ENCODE peak calls at places on chromosomes 1 and 21, in ten cellular contexts. H is substantia nigra; T is HFF-Myc; M is NCI-H1694; I is GM10248; Y is HuH-7.5; A is AG09319; C is naive thymus-derived CD4-positive, alpha-beta T cell; Z is AG10803; X is dermis blood vessel endothelial cell. P is an unnamed sample.

GRCh38 chr1:228742535-228742934 is 7.3 kb downstream of the RHOU start:
- DNase-seq in H (no peak), T (no peak), M (no peak), I (no peak), Y (no peak), A (no peak), C (no peak), Z (no peak), X (no peak), P (no peak)

GRCh38 chr1:154998818-154999650 is 3.6 kb upstream of the ZBTB7B start:
- DNase-seq in H (peak), T (peak), M (peak), I (peak), Y (peak), A (no peak), C (peak), Z (peak), X (peak), P (peak)

GRCh38 chr1:190207733-190208132 is 269.9 kb downstream of the BRINP3 start:
- DNase-seq in H (no peak), T (no peak), M (no peak), I (no peak), Y (no peak), A (no peak), C (no peak), Z (no peak), X (no peak), P (no peak)

GRCh38 chr1:116909511-116910378 is at the start of gene PTGFRN:
- DNase-seq in H (peak), T (no peak), M (peak), I (peak), Y (peak), A (peak), C (no peak), Z (peak), X (peak), P (peak)

GRCh38 chr21:33115586-33116541 is 45.9 kb downstream of the OLIG1 start:
- DNase-seq in H (peak), T (no peak), M (peak), I (no peak), Y (no peak), A (no peak), C (no peak), Z (no peak), X (no peak), P (no peak)

GRCh38 chr1:166020229-166020628 is 146.6 kb downstream of the FAM78B start:
- DNase-seq in H (no peak), T (no peak), M (no peak), I (no peak), Y (no peak), A (no peak), C (no peak), Z (no peak), X (no peak), P (no peak)

GRCh38 chr1:167548059-167548932 is 5.3 kb downstream of the CREG1 start:
- DNase-seq in H (no peak), T (no peak), M (no peak), I (no peak), Y (no peak), A (no peak), C (no peak), Z (peak), X (no peak), P (no peak)

GRCh38 chr1:77514871-77515776 is 167.3 kb downstream of the ZZZ3 start:
- DNase-seq in H (peak), T (peak), M (no peak), I (no peak), Y (no peak), A (no peak), C (no peak), Z (peak), X (peak), P (no peak)

GRCh38 chr1:225825078-225825477 is 15.2 kb downstream of the EPHX1 start:
- DNase-seq in H (no peak), T (no peak), M (no peak), I (no peak), Y (peak), A (no peak), C (no peak), Z (no peak), X (no peak), P (no peak)

GRCh38 chr1:19189270-19189669 is 20.8 kb downstream of the UBR4 start:
- DNase-seq in H (no peak), T (no peak), M (no peak), I (no peak), Y (no peak), A (no peak), C (no peak), Z (no peak), X (no peak), P (no peak)

GRCh38 chr21:45266518-45267389 is 20.9 kb downstream of the POFUT2 start:
- DNase-seq in H (no peak), T (no peak), M (no peak), I (no peak), Y (no peak), A (no peak), C (no peak), Z (peak), X (no peak), P (no peak)

GRCh38 chr1:7561331-7561921 is 209.7 kb upstream of the VAMP3 start:
- DNase-seq in H (no peak), T (no peak), M (no peak), I (peak), Y (no peak), A (no peak), C (no peak), Z (no peak), X (peak), P (peak)

GRCh38 chr21:39373634-39374033 is 24.7 kb upstream of the HMGN1 start:
- DNase-seq in H (no peak), T (no peak), M (peak), I (no peak), Y (no peak), A (no peak), C (peak), Z (peak), X (peak), P (no peak)

GRCh38 chr21:38661296-38662223 is 144.2 kb upstream of the ETS2 start:
- DNase-seq in H (no peak), T (no peak), M (no peak), I (no peak), Y (no peak), A (no peak), C (no peak), Z (peak), X (peak), P (no peak)

GRCh38 chr1:19505694-19506457 is 20.5 kb upstream of the CAPZB start:
- DNase-seq in H (no peak), T (no peak), M (no peak), I (peak), Y (no peak), A (no peak), C (no peak), Z (no peak), X (no peak), P (no peak)

P was measured in GM12892.